ENCODE peak calls at places on chromosomes 6 and 20, in eight cellular contexts. One of them, this sample, is unnamed.
A peak's percentile ranks its signal among the peaks of the same experiment; 100 is the strongest.

GRCh38 chr6:22621701-22622100 is 52.3 kb downstream of the HDGFL1 start:
- DNase-seq in heart left ventricle: no peak
- DNase-seq in lower leg skin: no peak
- DNase-seq in astrocyte of the spinal cord: no peak
- DNase-seq in psoas muscle: no peak
- DNase-seq in left ventricle myocardium inferior: no peak
- DNase-seq in K562: no peak
- DNase-seq in astrocyte: no peak
- DNase-seq in this sample: no peak

GRCh38 chr6:5025911-5026819 is 22.3 kb upstream of the RPP40 start:
- DNase-seq in heart left ventricle: peak; percentile 58
- DNase-seq in lower leg skin: peak; percentile 91
- DNase-seq in astrocyte of the spinal cord: peak; percentile 37
- DNase-seq in psoas muscle: peak; percentile 67
- DNase-seq in left ventricle myocardium inferior: peak; percentile 58
- DNase-seq in K562: peak; percentile 55
- DNase-seq in astrocyte: peak; percentile 24
- DNase-seq in this sample: no peak

GRCh38 chr6:169045486-169045885 is 208.2 kb downstream of the THBS2 start:
- DNase-seq in heart left ventricle: no peak
- DNase-seq in lower leg skin: peak; percentile 81
- DNase-seq in astrocyte of the spinal cord: no peak
- DNase-seq in psoas muscle: peak; percentile 78
- DNase-seq in left ventricle myocardium inferior: no peak
- DNase-seq in K562: no peak
- DNase-seq in astrocyte: no peak
- DNase-seq in this sample: no peak

GRCh38 chr6:143368426-143368825 is 82.1 kb downstream of the ADAT2 start:
- DNase-seq in heart left ventricle: no peak
- DNase-seq in lower leg skin: no peak
- DNase-seq in astrocyte of the spinal cord: peak; percentile 47
- DNase-seq in psoas muscle: no peak
- DNase-seq in left ventricle myocardium inferior: no peak
- DNase-seq in K562: peak; percentile 57
- DNase-seq in astrocyte: peak; percentile 33
- DNase-seq in this sample: no peak

GRCh38 chr6:34247481-34248197 is 1.2 kb downstream of the SMIM29 start:
- DNase-seq in heart left ventricle: no peak
- DNase-seq in lower leg skin: no peak
- DNase-seq in astrocyte of the spinal cord: no peak
- DNase-seq in psoas muscle: no peak
- DNase-seq in left ventricle myocardium inferior: no peak
- DNase-seq in K562: peak; percentile 75
- DNase-seq in astrocyte: no peak
- DNase-seq in this sample: no peak

GRCh38 chr20:18971121-18971520 is 157.5 kb downstream of the SCP2D1 start:
- DNase-seq in heart left ventricle: no peak
- DNase-seq in lower leg skin: no peak
- DNase-seq in astrocyte of the spinal cord: no peak
- DNase-seq in psoas muscle: no peak
- DNase-seq in left ventricle myocardium inferior: no peak
- DNase-seq in K562: no peak
- DNase-seq in astrocyte: no peak
- DNase-seq in this sample: no peak

GRCh38 chr6:139519571-139520031 is 145.2 kb upstream of the CITED2 start:
- DNase-seq in heart left ventricle: no peak
- DNase-seq in lower leg skin: no peak
- DNase-seq in astrocyte of the spinal cord: no peak
- DNase-seq in psoas muscle: no peak
- DNase-seq in left ventricle myocardium inferior: no peak
- DNase-seq in K562: peak; percentile 54
- DNase-seq in astrocyte: peak; percentile 67
- DNase-seq in this sample: peak; percentile 94

GRCh38 chr6:51565472-51565871 is 521.9 kb downstream of the PKHD1 start:
- DNase-seq in heart left ventricle: no peak
- DNase-seq in lower leg skin: no peak
- DNase-seq in astrocyte of the spinal cord: no peak
- DNase-seq in psoas muscle: no peak
- DNase-seq in left ventricle myocardium inferior: no peak
- DNase-seq in K562: no peak
- DNase-seq in astrocyte: no peak
- DNase-seq in this sample: no peak

GRCh38 chr6:124753562-124753961 is 208.7 kb upstream of the RNF217 start:
- DNase-seq in heart left ventricle: no peak
- DNase-seq in lower leg skin: no peak
- DNase-seq in astrocyte of the spinal cord: no peak
- DNase-seq in psoas muscle: no peak
- DNase-seq in left ventricle myocardium inferior: no peak
- DNase-seq in K562: no peak
- DNase-seq in astrocyte: no peak
- DNase-seq in this sample: no peak

GRCh38 chr6:15957655-15958169 is 171.2 kb upstream of the MYLIP start:
- DNase-seq in heart left ventricle: no peak
- DNase-seq in lower leg skin: no peak
- DNase-seq in astrocyte of the spinal cord: no peak
- DNase-seq in psoas muscle: no peak
- DNase-seq in left ventricle myocardium inferior: no peak
- DNase-seq in K562: no peak
- DNase-seq in astrocyte: no peak
- DNase-seq in this sample: no peak

GRCh38 chr6:1390805-1391511 is 1.6 kb downstream of the FOXF2 start:
- DNase-seq in heart left ventricle: no peak
- DNase-seq in lower leg skin: no peak
- DNase-seq in astrocyte of the spinal cord: no peak
- DNase-seq in psoas muscle: no peak
- DNase-seq in left ventricle myocardium inferior: no peak
- DNase-seq in K562: no peak
- DNase-seq in astrocyte: no peak
- DNase-seq in this sample: no peak

GRCh38 chr6:79570802-79571367 is 33.7 kb upstream of the LCA5 start:
- DNase-seq in heart left ventricle: no peak
- DNase-seq in lower leg skin: no peak
- DNase-seq in astrocyte of the spinal cord: peak; percentile 68
- DNase-seq in psoas muscle: no peak
- DNase-seq in left ventricle myocardium inferior: no peak
- DNase-seq in K562: peak; percentile 62
- DNase-seq in astrocyte: no peak
- DNase-seq in this sample: peak; percentile 14

GRCh38 chr6:127855542-127856159 is 45.2 kb downstream of the THEMIS start:
- DNase-seq in heart left ventricle: no peak
- DNase-seq in lower leg skin: no peak
- DNase-seq in astrocyte of the spinal cord: peak; percentile 54
- DNase-seq in psoas muscle: no peak
- DNase-seq in left ventricle myocardium inferior: no peak
- DNase-seq in K562: no peak
- DNase-seq in astrocyte: no peak
- DNase-seq in this sample: no peak

GRCh38 chr20:44335675-44336074 is 1.2 kb upstream of the R3HDML start:
- DNase-seq in heart left ventricle: no peak
- DNase-seq in lower leg skin: no peak
- DNase-seq in astrocyte of the spinal cord: no peak
- DNase-seq in psoas muscle: no peak
- DNase-seq in left ventricle myocardium inferior: no peak
- DNase-seq in K562: no peak
- DNase-seq in astrocyte: no peak
- DNase-seq in this sample: no peak

GRCh38 chr6:108133594-108134179 is 32.1 kb upstream of the NR2E1 start:
- DNase-seq in heart left ventricle: peak; percentile 63
- DNase-seq in lower leg skin: peak; percentile 87
- DNase-seq in astrocyte of the spinal cord: peak; percentile 85
- DNase-seq in psoas muscle: peak; percentile 74
- DNase-seq in left ventricle myocardium inferior: peak; percentile 49
- DNase-seq in K562: peak; percentile 51
- DNase-seq in astrocyte: peak; percentile 78
- DNase-seq in this sample: no peak

GRCh38 chr6:148109732-148110131 is 232.9 kb upstream of the SASH1 start:
- DNase-seq in heart left ventricle: no peak
- DNase-seq in lower leg skin: no peak
- DNase-seq in astrocyte of the spinal cord: no peak
- DNase-seq in psoas muscle: no peak
- DNase-seq in left ventricle myocardium inferior: no peak
- DNase-seq in K562: peak; percentile 18
- DNase-seq in astrocyte: no peak
- DNase-seq in this sample: no peak

GRCh38 chr20:64053841-64054661 is 4.6 kb upstream of the SOX18 start:
- DNase-seq in heart left ventricle: peak; percentile 88
- DNase-seq in lower leg skin: no peak
- DNase-seq in astrocyte of the spinal cord: peak; percentile 23
- DNase-seq in psoas muscle: peak; percentile 78
- DNase-seq in left ventricle myocardium inferior: peak; percentile 75
- DNase-seq in K562: peak; percentile 61
- DNase-seq in astrocyte: no peak
- DNase-seq in this sample: no peak

GRCh38 chr6:37175332-37176267 is 5.6 kb downstream of the PIM1 start:
- DNase-seq in heart left ventricle: no peak
- DNase-seq in lower leg skin: peak; percentile 7
- DNase-seq in astrocyte of the spinal cord: no peak
- DNase-seq in psoas muscle: no peak
- DNase-seq in left ventricle myocardium inferior: no peak
- DNase-seq in K562: no peak
- DNase-seq in astrocyte: no peak
- DNase-seq in this sample: no peak

GRCh38 chr6:56938634-56939294 is 16.1 kb upstream of the BEND6 start:
- DNase-seq in heart left ventricle: peak; percentile 45
- DNase-seq in lower leg skin: no peak
- DNase-seq in astrocyte of the spinal cord: peak; percentile 99
- DNase-seq in psoas muscle: no peak
- DNase-seq in left ventricle myocardium inferior: no peak
- DNase-seq in K562: peak; percentile 27
- DNase-seq in astrocyte: peak; percentile 100
- DNase-seq in this sample: peak; percentile 99

GRCh38 chr20:57627339-57627738 is 7.1 kb upstream of the ZBP1 start:
- DNase-seq in heart left ventricle: no peak
- DNase-seq in lower leg skin: peak; percentile 61
- DNase-seq in astrocyte of the spinal cord: no peak
- DNase-seq in psoas muscle: no peak
- DNase-seq in left ventricle myocardium inferior: no peak
- DNase-seq in K562: no peak
- DNase-seq in astrocyte: no peak
- DNase-seq in this sample: no peak

DNA sequence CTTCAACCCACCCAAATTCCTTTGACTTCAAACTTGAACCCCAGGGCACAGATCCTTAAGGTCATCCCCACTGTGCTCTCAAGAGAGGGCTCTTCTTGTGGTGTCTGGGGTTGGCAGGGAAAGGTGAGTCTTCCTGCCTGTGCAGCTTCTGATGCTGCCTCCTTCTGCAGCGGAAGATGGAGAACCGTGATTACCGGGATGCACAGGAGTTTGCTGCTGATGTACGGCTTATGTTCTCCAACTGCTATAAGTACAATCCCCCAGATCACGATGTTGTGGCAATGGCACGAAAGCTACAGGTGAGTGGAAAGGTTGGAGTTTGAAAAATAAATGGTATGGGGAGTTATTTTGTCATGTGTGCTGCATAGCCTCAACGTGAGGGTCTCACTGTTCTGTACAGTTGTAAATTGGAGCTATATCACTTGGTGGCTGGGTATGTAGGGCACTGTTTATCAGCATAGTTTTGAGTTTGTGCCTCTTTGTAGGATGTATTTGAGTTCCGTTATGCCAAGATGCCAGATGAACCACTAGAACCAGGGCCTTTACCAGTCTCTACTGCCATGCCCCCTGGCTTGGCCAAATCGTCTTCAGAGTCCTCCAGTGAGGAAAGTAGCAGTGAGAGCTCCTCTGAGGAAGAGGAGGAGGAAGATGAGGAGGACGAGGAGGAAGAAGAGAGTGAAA is 9.0 kb downstream of the BRD2 start:
- DNase-seq in heart left ventricle: no peak
- DNase-seq in lower leg skin: no peak
- DNase-seq in astrocyte of the spinal cord: no peak
- DNase-seq in psoas muscle: no peak
- DNase-seq in left ventricle myocardium inferior: no peak
- DNase-seq in K562: no peak
- DNase-seq in astrocyte: no peak
- DNase-seq in this sample: no peak
- H3K4me3 ChIP-seq in heart left ventricle: no peak overlapping the region
- H3K4me3 ChIP-seq in lower leg skin: no peak overlapping the region
- H3K4me3 ChIP-seq in astrocyte of the spinal cord: no peak overlapping the region
- H3K4me3 ChIP-seq in psoas muscle: peak overlapping the region; percentile 79
- H3K4me3 ChIP-seq in left ventricle myocardium inferior: peak overlapping the region; percentile 22
- H3K4me3 ChIP-seq in K562: no peak overlapping the region
- H3K4me3 ChIP-seq in astrocyte: no peak overlapping the region
- H3K4me3 ChIP-seq in this sample: no peak overlapping the region

DNA sequence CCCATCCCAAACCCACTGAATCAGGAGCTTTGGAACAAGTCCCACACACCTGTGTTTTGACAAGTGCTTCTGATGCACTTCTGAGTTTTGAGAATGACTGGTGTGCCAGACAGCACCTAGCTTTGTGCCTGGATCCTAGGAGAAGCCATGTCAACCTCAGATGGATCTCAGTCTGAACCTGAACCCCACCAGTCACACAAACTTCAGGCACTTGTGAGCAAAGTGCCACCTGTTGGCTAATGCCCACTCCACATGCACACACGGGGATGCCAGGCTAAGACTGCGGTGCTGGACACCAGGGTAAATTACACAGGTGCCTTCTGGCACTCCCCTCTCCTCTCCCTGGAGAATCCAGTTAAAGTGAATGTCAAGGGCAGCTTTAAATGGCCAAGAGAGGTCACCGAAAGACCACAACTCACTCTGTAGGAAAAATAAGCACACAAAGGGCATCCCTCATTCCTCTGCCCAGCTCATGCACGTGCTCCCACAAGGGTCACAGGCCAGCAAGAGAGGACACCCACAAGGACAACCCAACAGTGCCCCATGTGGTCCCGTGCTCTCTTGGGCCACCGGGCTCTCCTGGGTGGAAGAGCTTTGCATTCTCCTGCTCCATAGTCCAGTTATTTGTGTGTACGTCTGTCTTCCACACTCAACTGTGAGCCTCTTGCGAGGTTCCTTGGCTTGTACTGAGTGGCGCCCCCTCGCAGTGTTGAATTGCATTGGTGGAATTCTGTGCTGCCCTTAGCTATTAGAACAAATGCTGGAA is 45.6 kb downstream of the TAF8 start:
- DNase-seq in heart left ventricle: no peak
- DNase-seq in lower leg skin: no peak
- DNase-seq in astrocyte of the spinal cord: no peak
- DNase-seq in psoas muscle: peak; percentile 21
- DNase-seq in left ventricle myocardium inferior: no peak
- DNase-seq in K562: peak; percentile 70
- DNase-seq in astrocyte: no peak
- DNase-seq in this sample: no peak
- TF ChIP-seq CTCF in heart left ventricle: no peak
- TF ChIP-seq CTCF in lower leg skin: no peak
- TF ChIP-seq CTCF in astrocyte of the spinal cord: peak; percentile 27
- TF ChIP-seq CTCF in psoas muscle: no peak
- TF ChIP-seq CTCF in left ventricle myocardium inferior: no peak
- TF ChIP-seq CTCF in K562: peak; percentile 57
- TF ChIP-seq CTCF in astrocyte: no peak
- TF ChIP-seq CTCF in this sample: no peak

GRCh38 chr6:112251170-112251945 is 3.0 kb downstream of the LAMA4 start:
- DNase-seq in heart left ventricle: peak; percentile 45
- DNase-seq in lower leg skin: peak; percentile 91
- DNase-seq in astrocyte of the spinal cord: peak; percentile 92
- DNase-seq in psoas muscle: peak; percentile 73
- DNase-seq in left ventricle myocardium inferior: peak; percentile 58
- DNase-seq in K562: no peak
- DNase-seq in astrocyte: peak; percentile 87
- DNase-seq in this sample: no peak
- H3K4me3 ChIP-seq in heart left ventricle: peak overlapping the region; percentile 70
- H3K4me3 ChIP-seq in lower leg skin: no peak overlapping the region
- H3K4me3 ChIP-seq in astrocyte of the spinal cord: no peak overlapping the region
- H3K4me3 ChIP-seq in psoas muscle: peak overlapping the region; percentile 85
- H3K4me3 ChIP-seq in left ventricle myocardium inferior: peak overlapping the region; percentile 88
- H3K4me3 ChIP-seq in K562: no peak overlapping the region
- H3K4me3 ChIP-seq in astrocyte: peak overlapping the region; percentile 95
- H3K4me3 ChIP-seq in this sample: peak overlapping the region; percentile 6

GRCh38 chr6:149933461-149933860 is 8.4 kb upstream of the ULBP2 start:
- DNase-seq in heart left ventricle: no peak
- DNase-seq in lower leg skin: peak; percentile 60
- DNase-seq in astrocyte of the spinal cord: no peak
- DNase-seq in psoas muscle: no peak
- DNase-seq in left ventricle myocardium inferior: no peak
- DNase-seq in K562: no peak
- DNase-seq in astrocyte: no peak
- DNase-seq in this sample: no peak
- TF ChIP-seq CTCF in heart left ventricle: no peak
- TF ChIP-seq CTCF in lower leg skin: no peak
- TF ChIP-seq CTCF in astrocyte of the spinal cord: no peak
- TF ChIP-seq CTCF in psoas muscle: no peak
- TF ChIP-seq CTCF in left ventricle myocardium inferior: no peak
- TF ChIP-seq CTCF in K562: no peak
- TF ChIP-seq CTCF in astrocyte: no peak
- TF ChIP-seq CTCF in this sample: no peak